ENCODE peak calls at places on chromosomes 5 and 9, in six cellular contexts. J is fibroblast of pulmonary artery, L is osteocyte, H is GM13977, A is nephron progenitor cell, F is heart left ventricle. C is an unnamed sample.

GRCh38 chr9:129491486-129491855 is 129.4 kb downstream of the C9orf50 start:
- DNase-seq in J (peak; percentile 28), F (peak; percentile 79), A (no peak), H (no peak), L (no peak), C (no peak)

GRCh38 chr9:76624381-76625048 is 139.7 kb upstream of the PCA3 start:
- DNase-seq in L (no peak), J (no peak), F (no peak), H (peak; percentile 21), A (no peak), C (no peak)

GRCh38 chr5:119319890-119320289 is 35.9 kb upstream of the TNFAIP8 start:
- DNase-seq in F (no peak), H (no peak), L (no peak), A (no peak), J (no peak), C (no peak)

GRCh38 chr5:154198611-154199230 is 8.2 kb downstream of the GALNT10 start:
- DNase-seq in J (peak; percentile 65), F (no peak), A (no peak), H (no peak), L (no peak), C (no peak)

GRCh38 chr9:124766815-124767554 is 4.1 kb downstream of the NR6A1 start:
- DNase-seq in H (no peak), L (no peak), J (no peak), F (no peak), A (no peak), C (no peak)

GRCh38 chr9:131809941-131810344 is 70.1 kb upstream of the RAPGEF1 start:
- DNase-seq in F (no peak), A (no peak), H (no peak), J (peak; percentile 26), L (no peak), C (no peak)

GRCh38 chr5:72517961-72518690 is 10.9 kb upstream of the ZNF366 start:
- DNase-seq in J (no peak), F (peak; percentile 35), A (no peak), H (no peak), L (no peak), C (peak; percentile 76)

GRCh38 chr5:142743677-142744441 is 26.3 kb upstream of the ARHGAP26 start:
- DNase-seq in J (peak; percentile 78), H (no peak), L (no peak), A (no peak), F (peak; percentile 48), C (no peak)

GRCh38 chr5:121731377-121731776 is 120.3 kb upstream of the FTMT start:
- DNase-seq in L (no peak), A (no peak), J (no peak), H (no peak), F (peak; percentile 20), C (no peak)

GRCh38 chr9:69385474-69386091 is 60.6 kb downstream of the ENTREP1 start:
- DNase-seq in A (no peak), F (no peak), L (no peak), J (no peak), H (no peak), C (no peak)

GRCh38 chr5:72511371-72512178 is 4.4 kb upstream of the ZNF366 start:
- DNase-seq in F (no peak), A (no peak), J (no peak), H (no peak), L (no peak), C (peak; percentile 64)

GRCh38 chr5:146399446-146399845 is 47.7 kb upstream of the TCERG1 start:
- DNase-seq in L (no peak), F (no peak), A (no peak), H (no peak), J (no peak), C (no peak)

GRCh38 chr9:93096131-93096802 is at the start of gene CARD19:
- DNase-seq in A (no peak), J (no peak), L (no peak), F (peak; percentile 66), H (peak; percentile 50), C (no peak)

GRCh38 chr5:95715799-95716461 is 15.2 kb upstream of the RHOBTB3 start:
- DNase-seq in F (no peak), H (peak; percentile 37), L (no peak), A (no peak), J (peak; percentile 87), C (no peak)

GRCh38 chr9:105064248-105065118 is 136.5 kb upstream of the ABCA1 start:
- DNase-seq in J (peak; percentile 98), H (no peak), A (peak; percentile 38), L (peak; percentile 96), F (peak; percentile 87), C (no peak)

GRCh38 chr5:83222906-83223305 is 145.6 kb downstream of the XRCC4 start:
- DNase-seq in J (no peak), L (no peak), F (no peak), A (no peak), H (no peak), C (no peak)

GRCh38 chr9:96442491-96442890 is 7.5 kb upstream of the HABP4 start:
- DNase-seq in J (peak; percentile 13), F (no peak), A (no peak), L (no peak), H (no peak), C (no peak)

GRCh38 chr5:42992035-42992570 is 48.0 kb downstream of the ANXA2R start:
- DNase-seq in L (peak; percentile 92), J (peak; percentile 95), A (peak; percentile 64), H (peak; percentile 73), F (peak; percentile 89), C (no peak)

GRCh38 chr9:29208670-29209069 is 1635.4 kb upstream of the C9orf72 start:
- DNase-seq in F (no peak), J (no peak), L (no peak), H (no peak), A (no peak), C (no peak)
- TF ChIP-seq CTCF in F (no peak), J (no peak), L (no peak), H (no peak), A (no peak), C (no peak)

GRCh38 chr5:77518304-77518703 is 26.2 kb upstream of the WDR41 start:
- DNase-seq in F (no peak), L (no peak), A (no peak), H (no peak), J (peak; percentile 20), C (no peak)
- TF ChIP-seq CTCF in F (no peak), L (peak; percentile 38), A (peak; percentile 64), H (peak; percentile 23), J (peak; percentile 15), C (no peak)

GRCh38 chr9:137070906-137071275 is 534 bp upstream of the SAPCD2 start:
- DNase-seq in H (peak; percentile 51), F (peak; percentile 76), L (peak; percentile 85), J (no peak), A (peak; percentile 54), C (no peak)
- TF ChIP-seq CTCF in H (no peak), F (no peak), L (no peak), J (no peak), A (peak; percentile 19), C (no peak)

GRCh38 chr9:911003-911402 is 65.5 kb upstream of the DMRT3 start:
- DNase-seq in H (no peak), A (no peak), J (no peak), F (no peak), L (no peak), C (no peak)
- TF ChIP-seq CTCF in H (no peak), A (peak; percentile 11), J (no peak), F (no peak), L (no peak), C (no peak)

DNA sequence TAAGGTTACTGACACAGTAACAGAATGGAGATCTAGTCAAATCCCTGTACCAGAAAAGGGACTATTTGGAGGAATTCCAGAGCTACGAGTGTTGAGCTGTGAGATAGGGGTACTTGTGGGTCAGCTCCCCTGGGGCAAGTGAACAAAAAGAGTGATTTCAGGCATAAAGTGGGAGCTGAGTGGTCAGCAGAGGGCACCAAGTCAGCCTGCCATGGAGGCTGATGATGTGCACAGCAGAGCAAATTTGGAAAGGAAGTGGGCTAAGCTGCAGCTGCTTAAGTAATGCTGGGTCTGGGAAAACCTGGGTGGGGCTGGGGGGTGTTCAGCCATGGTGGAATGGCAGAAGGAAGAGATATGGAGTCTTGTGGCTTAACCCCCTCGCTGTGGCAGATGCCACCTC is 327.9 kb downstream of the NTRK2 start:
- DNase-seq in L (no peak), A (no peak), J (no peak), H (no peak), F (no peak), C (no peak)
- TF ChIP-seq CTCF in L (no peak), A (no peak), J (no peak), H (peak; percentile 49), F (no peak), C (no peak)

GRCh38 chr9:16708638-16709435 is 161.6 kb downstream of the BNC2 start:
- DNase-seq in A (peak; percentile 18), J (no peak), F (no peak), H (no peak), L (no peak), C (no peak)
- TF ChIP-seq CTCF in A (no peak), J (no peak), F (no peak), H (no peak), L (peak; percentile 29), C (no peak)

DNA sequence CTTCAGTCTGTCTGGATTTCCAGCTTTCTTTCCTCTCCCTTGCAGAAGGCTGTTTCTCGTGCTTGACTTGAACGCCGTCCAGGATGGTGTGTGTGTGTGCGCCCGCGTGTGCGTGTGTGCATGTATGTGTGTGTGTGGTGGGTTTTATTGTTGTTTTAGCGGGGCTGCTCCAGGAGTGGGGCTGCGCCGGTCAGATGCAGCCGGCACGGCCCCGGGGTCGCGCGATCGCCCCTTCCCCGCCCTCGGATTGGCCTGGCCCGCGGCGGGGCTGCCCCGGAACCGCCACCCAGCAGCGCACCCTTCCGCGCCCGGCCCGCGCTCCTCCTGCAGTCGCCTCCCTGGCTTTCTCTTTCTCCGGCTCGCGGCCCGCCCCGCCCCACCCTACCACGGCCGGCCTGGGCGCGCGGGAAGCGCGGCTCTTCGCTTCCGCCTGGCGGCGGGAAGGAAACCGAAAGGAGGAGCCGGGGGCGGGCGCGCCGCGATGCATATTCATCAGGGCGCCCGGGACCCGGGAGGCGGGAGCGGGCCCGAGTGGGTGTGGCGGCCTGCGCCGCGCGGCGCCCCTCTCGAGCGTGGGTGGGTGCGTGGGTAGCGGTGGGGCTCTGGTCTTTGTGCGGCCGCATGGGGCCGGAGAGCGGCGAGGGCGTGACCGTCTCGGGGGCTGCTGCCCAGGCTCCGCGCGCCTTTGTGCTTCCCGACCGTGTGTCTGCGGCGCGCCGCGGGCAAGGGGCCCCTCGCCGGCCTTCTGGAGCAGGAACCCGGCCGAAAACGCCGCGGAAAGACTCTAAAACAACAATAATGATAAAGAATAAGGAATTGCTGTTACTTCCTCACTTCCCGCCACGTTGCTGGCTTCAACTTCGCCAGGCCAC is 8.5 kb upstream of the NFIB start:
- DNase-seq in L (peak; percentile 96), F (peak; percentile 95), H (peak; percentile 89), J (peak; percentile 96), A (peak; percentile 90), C (no peak)
- TF ChIP-seq CTCF in L (peak; percentile 73), F (peak; percentile 60), H (no peak), J (peak; percentile 6), A (peak; percentile 31), C (no peak)

C was measured in vagina.